ENCODE peak calls at places on chromosomes 13 and 19, in ten cellular contexts. F is stromal cell of bone marrow; D is NCI-H345; R is iPS DF 19.7; O is activated gamma-delta T cell treated with Interleukin-2 at 50 U/mL for 16 hours; T is myocyte; N is T-helper 1 cell; V is cardiac fibroblast; I is erythroblast; X is stimulated activated CD4-positive, alpha-beta T cell treated with anti-CD3 and anti-CD28 coated beads, TNF-alpha, amount 100 ng/mL, for 4 hours. E is an unnamed sample.

GRCh38 chr13:40109324-40109958 is 454.0 kb downstream of the COG6 start:
- DNase-seq in F (peak; percentile 92), D (no peak), R (no peak), O (no peak), T (peak; percentile 53), N (peak; percentile 55), V (peak; percentile 99), I (no peak), X (no peak), E (no peak)

GRCh38 chr19:6402058-6402457 is 9.1 kb upstream of the GTF2F1 start:
- DNase-seq in F (no peak), D (no peak), R (no peak), O (no peak), T (no peak), N (no peak), V (no peak), I (no peak), X (no peak), E (no peak)

GRCh38 chr19:20072936-20073335 is 4.9 kb upstream of the ZNF90 start:
- DNase-seq in F (no peak), D (no peak), R (no peak), O (no peak), T (no peak), N (no peak), V (no peak), I (no peak), X (no peak), E (no peak)

GRCh38 chr19:3045885-3046603 is 16.3 kb downstream of the TLE5 start:
- DNase-seq in F (no peak), D (no peak), R (no peak), O (no peak), T (no peak), N (no peak), V (no peak), I (no peak), X (no peak), E (no peak)

GRCh38 chr19:873084-874019 is 13.9 kb downstream of the CFD start:
- DNase-seq in F (no peak), D (no peak), R (no peak), O (peak; percentile 82), T (no peak), N (peak; percentile 76), V (peak; percentile 38), I (peak; percentile 64), X (peak; percentile 53), E (no peak)

GRCh38 chr19:48578891-48579290 is 26.9 kb downstream of the SULT2B1 start:
- DNase-seq in F (no peak), D (no peak), R (no peak), O (no peak), T (no peak), N (no peak), V (no peak), I (no peak), X (no peak), E (no peak)

GRCh38 chr19:11435833-11436313 is 438 bp downstream of the PRKCSH start:
- DNase-seq in F (no peak), D (no peak), R (no peak), O (no peak), T (no peak), N (peak; percentile 27), V (no peak), I (peak; percentile 66), X (no peak), E (no peak)

GRCh38 chr19:7947939-7948338 is 4.5 kb upstream of the TIMM44 start:
- DNase-seq in F (no peak), D (no peak), R (no peak), O (no peak), T (peak; percentile 8), N (no peak), V (peak; percentile 48), I (no peak), X (no peak), E (no peak)

GRCh38 chr13:26983533-26984315 is 187.9 kb downstream of the USP12 start:
- DNase-seq in F (no peak), D (no peak), R (no peak), O (no peak), T (no peak), N (peak; percentile 48), V (no peak), I (peak; percentile 35), X (no peak), E (no peak)

GRCh38 chr19:18259848-18260247 is 14.4 kb downstream of the IQCN start:
- DNase-seq in F (peak; percentile 38), D (no peak), R (no peak), O (no peak), T (peak; percentile 16), N (no peak), V (peak; percentile 89), I (no peak), X (no peak), E (no peak)

E was measured in NCI-H1694.